ENCODE peak calls at places on chromosomes 2 and 18, in six cellular contexts. B, Z, P, O, H and G are unnamed samples.

GRCh38 chr2:136008205-136008865 is 22.9 kb upstream of the DARS1 start:
- DNase-seq in B (no peak), Z (peak), P (peak), O (no peak), H (peak), G (peak)

GRCh38 chr2:201696151-201696659 is 2.2 kb downstream of the MPP4 start:
- DNase-seq in B (no peak), Z (no peak), P (no peak), O (no peak), H (no peak), G (no peak)

GRCh38 chr18:801137-801536 is 10.9 kb downstream of the YES1 start:
- DNase-seq in B (no peak), Z (no peak), P (no peak), O (no peak), H (no peak), G (no peak)

GRCh38 chr2:157625311-157625710 is 3.4 kb downstream of the ACVR1C start:
- DNase-seq in B (no peak), Z (no peak), P (no peak), O (no peak), H (no peak), G (no peak)

GRCh38 chr2:26161926-26162325 is 11.0 kb upstream of the GAREM2 start:
- DNase-seq in B (no peak), Z (no peak), P (no peak), O (no peak), H (no peak), G (no peak)

GRCh38 chr2:111617299-111617803 is 266.6 kb downstream of the ANAPC1 start:
- DNase-seq in B (peak), Z (no peak), P (no peak), O (no peak), H (no peak), G (no peak)

GRCh38 chr2:127573771-127574170 is 38.3 kb downstream of the MYO7B start:
- DNase-seq in B (no peak), Z (peak), P (no peak), O (no peak), H (peak), G (no peak)

GRCh38 chr2:207720517-207721187 is 9.2 kb downstream of the CCNYL1 start:
- DNase-seq in B (no peak), Z (no peak), P (no peak), O (no peak), H (no peak), G (no peak)

GRCh38 chr2:203240491-203240890 is 1.7 kb downstream of the CYP20A1 start:
- DNase-seq in B (no peak), Z (no peak), P (no peak), O (no peak), H (no peak), G (no peak)

GRCh38 chr2:121897335-121897970 is 142.0 kb downstream of the TSN start:
- DNase-seq in B (peak), Z (no peak), P (no peak), O (no peak), H (no peak), G (no peak)

GRCh38 chr18:37617623-37618022 is 52.0 kb upstream of the CELF4 start:
- DNase-seq in B (no peak), Z (no peak), P (no peak), O (no peak), H (no peak), G (no peak)

GRCh38 chr18:3652380-3653262 is 202.6 kb downstream of the TGIF1 start:
- DNase-seq in B (peak), Z (no peak), P (no peak), O (no peak), H (no peak), G (no peak)

GRCh38 chr2:216188956-216189355 is 79.8 kb downstream of the XRCC5 start:
- DNase-seq in B (no peak), Z (no peak), P (no peak), O (no peak), H (no peak), G (no peak)

GRCh38 chr2:55345064-55345463 is 74.6 kb downstream of the CCDC88A start:
- DNase-seq in B (no peak), Z (no peak), P (no peak), O (no peak), H (no peak), G (no peak)

GRCh38 chr2:43073373-43073772 is 153.0 kb downstream of the ZFP36L2 start:
- DNase-seq in B (no peak), Z (no peak), P (no peak), O (no peak), H (peak), G (no peak)

GRCh38 chr2:239009001-239009961 is 161.4 kb downstream of the TWIST2 start:
- DNase-seq in B (no peak), Z (no peak), P (no peak), O (no peak), H (peak), G (no peak)

GRCh38 chr2:179096090-179096489 is 46.2 kb upstream of the CCDC141 start:
- DNase-seq in B (no peak), Z (no peak), P (no peak), O (no peak), H (no peak), G (no peak)

GRCh38 chr18:58687871-58688308 is 16.6 kb downstream of the MALT1 start:
- DNase-seq in B (no peak), Z (no peak), P (peak), O (no peak), H (no peak), G (peak)

GRCh38 chr2:128602038-128602698 is 283.5 kb upstream of the HS6ST1 start:
- DNase-seq in B (no peak), Z (peak), P (no peak), O (no peak), H (peak), G (no peak)

GRCh38 chr2:239266436-239266770 is 134.4 kb downstream of the HDAC4 start:
- DNase-seq in B (no peak), Z (no peak), P (no peak), O (no peak), H (no peak), G (no peak)

GRCh38 chr18:616380-616995 is 19.7 kb downstream of the CLUL1 start:
- DNase-seq in B (peak), Z (no peak), P (no peak), O (no peak), H (no peak), G (no peak)

GRCh38 chr2:28277466-28277865 is 115.2 kb upstream of the FOSL2 start:
- DNase-seq in B (no peak), Z (no peak), P (no peak), O (no peak), H (no peak), G (no peak)

GRCh38 chr18:23565916-23566547 is 20.3 kb downstream of the NPC1 start:
- DNase-seq in B (no peak), Z (no peak), P (no peak), O (no peak), H (no peak), G (no peak)

GRCh38 chr2:129870646-129871335 is 108.7 kb upstream of the RAB6C start:
- DNase-seq in B (no peak), Z (no peak), P (no peak), O (no peak), H (no peak), G (no peak)

GRCh38 chr2:55842009-55842408 is 81.6 kb downstream of the EFEMP1 start:
- DNase-seq in B (no peak), Z (no peak), P (no peak), O (no peak), H (no peak), G (no peak)

GRCh38 chr2:230244211-230244610 is 18.7 kb downstream of the SP140 start:
- DNase-seq in B (no peak), Z (no peak), P (no peak), O (no peak), H (no peak), G (no peak)

GRCh38 chr18:11118051-11118450 is 31.3 kb downstream of the PIEZO2 start:
- DNase-seq in B (no peak), Z (no peak), P (no peak), O (no peak), H (no peak), G (no peak)

GRCh38 chr2:64859208-64860161 is 129.7 kb upstream of the SLC1A4 start:
- DNase-seq in B (peak), Z (peak), P (no peak), O (peak), H (peak), G (no peak)

GRCh38 chr18:58512161-58512581 is 116.7 kb downstream of the ALPK2 start:
- DNase-seq in B (no peak), Z (no peak), P (no peak), O (no peak), H (no peak), G (no peak)

GRCh38 chr2:112940859-112941258 is 29.9 kb downstream of the IL37 start:
- DNase-seq in B (no peak), Z (no peak), P (no peak), O (no peak), H (no peak), G (no peak)

GRCh38 chr2:36376319-36376765 is 20.8 kb downstream of the CRIM1 start:
- DNase-seq in B (no peak), Z (peak), P (no peak), O (peak), H (peak), G (no peak)

GRCh38 chr2:66539452-66539851 is 104.5 kb downstream of the MEIS1 start:
- DNase-seq in B (no peak), Z (no peak), P (no peak), O (no peak), H (no peak), G (no peak)
- H3K27ac ChIP-seq in B (no peak), Z (no peak), P (no peak), O (no peak), H (no peak), G (no peak)

DNA sequence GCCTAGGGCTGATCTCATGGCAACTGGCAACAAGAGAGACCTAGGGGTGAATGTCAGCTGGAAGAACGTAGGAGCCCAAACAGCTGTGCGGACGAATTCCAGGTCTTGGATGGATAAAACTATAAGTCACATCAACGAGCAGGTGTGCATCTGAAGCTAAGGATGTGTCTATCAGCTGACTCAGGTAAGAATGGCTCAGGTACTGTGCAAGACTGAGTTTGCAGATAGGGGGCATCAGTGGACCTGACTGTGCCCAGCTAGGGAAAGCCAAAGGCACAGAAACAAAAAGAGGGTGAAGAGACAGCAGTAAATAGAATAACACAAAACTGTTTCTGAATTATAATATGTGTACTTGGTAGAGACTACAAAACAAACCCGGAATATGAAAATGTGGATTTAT is 357.3 kb downstream of the ZEB2 start:
- DNase-seq in B (peak), Z (no peak), P (peak), O (peak), H (no peak), G (peak)
- TF ChIP-seq CTCF in B (peak), Z (peak), P (peak), O (peak), H (peak), G (peak)

DNA sequence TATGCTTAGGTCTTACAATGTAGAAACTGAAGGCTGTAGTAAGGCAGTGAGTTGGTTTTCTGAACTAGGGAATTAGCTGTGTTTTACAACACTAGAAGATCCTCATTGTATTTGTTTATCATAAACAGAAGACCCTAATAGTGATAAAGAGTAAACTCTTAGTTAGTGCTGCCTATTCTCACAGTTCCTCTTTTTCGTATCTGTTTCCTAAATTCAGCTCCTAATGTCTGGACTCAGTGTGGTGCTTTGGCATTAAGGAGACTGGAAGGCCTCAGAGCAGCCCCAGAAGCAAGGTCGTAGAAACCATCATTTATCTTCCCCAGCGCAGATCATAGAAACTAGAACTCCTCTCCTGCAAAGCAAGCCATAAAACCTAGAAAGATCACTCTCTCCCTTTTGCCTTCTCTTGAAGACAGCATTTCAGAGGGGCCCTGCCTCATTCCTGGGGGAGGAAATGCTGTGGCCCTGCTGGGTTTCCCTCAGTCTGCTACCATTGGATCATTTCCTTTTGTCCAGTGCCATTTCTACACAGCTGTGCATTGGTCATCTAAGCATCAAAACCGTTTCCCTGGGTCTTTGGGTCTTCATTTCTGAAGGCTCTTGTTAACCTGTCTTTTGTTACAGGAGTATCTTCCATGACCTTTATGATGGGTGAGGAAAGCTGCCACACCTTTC is 4.7 kb downstream of the ACP1 start:
- DNase-seq in B (no peak), Z (no peak), P (no peak), O (no peak), H (no peak), G (no peak)
- H3K27ac ChIP-seq in B (no peak), Z (no peak), P (no peak), O (no peak), H (no peak), G (no peak)

DNA sequence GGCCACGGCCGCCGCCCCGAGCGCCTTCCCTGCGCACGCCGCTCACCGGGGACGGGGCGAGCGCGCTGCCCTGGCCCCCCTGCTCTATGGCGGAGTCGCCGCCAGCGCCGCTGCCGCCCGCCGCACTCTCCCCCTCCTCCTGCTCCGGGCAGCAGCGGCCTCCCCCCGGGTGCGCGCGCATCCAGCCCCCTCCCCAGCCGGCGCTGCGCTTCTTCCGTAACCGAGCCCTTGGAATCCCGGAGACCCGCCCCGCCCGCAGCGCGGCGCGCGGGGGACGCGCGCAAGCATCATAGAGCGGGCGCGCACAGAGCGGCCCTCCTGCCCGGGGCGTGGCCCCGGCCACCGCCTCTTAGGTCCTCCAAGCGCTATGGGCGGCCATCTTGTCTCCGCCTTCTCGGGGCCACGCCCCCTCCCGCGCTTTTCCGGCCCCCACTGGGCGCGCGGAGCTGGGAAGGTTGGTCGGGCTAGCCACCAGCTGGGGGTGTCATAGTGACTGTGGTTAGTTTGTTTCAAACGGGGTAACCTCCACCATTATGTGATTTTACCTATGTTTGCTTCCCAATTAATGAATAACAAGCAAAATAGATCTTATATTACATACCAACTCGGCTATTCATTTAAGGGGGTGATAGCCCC is at the start of gene MBD2:
- DNase-seq in B (peak), Z (peak), P (peak), O (peak), H (peak), G (peak)
- TF ChIP-seq CTCF in B (peak), Z (peak), P (no peak), O (no peak), H (no peak), G (no peak)

GRCh38 chr2:191189112-191189635 is 38.4 kb upstream of the STAT4 start:
- DNase-seq in B (no peak), Z (no peak), P (no peak), O (no peak), H (no peak), G (no peak)
- H3K27ac ChIP-seq in B (no peak), Z (no peak), P (no peak), O (no peak), H (no peak), G (no peak)

DNA sequence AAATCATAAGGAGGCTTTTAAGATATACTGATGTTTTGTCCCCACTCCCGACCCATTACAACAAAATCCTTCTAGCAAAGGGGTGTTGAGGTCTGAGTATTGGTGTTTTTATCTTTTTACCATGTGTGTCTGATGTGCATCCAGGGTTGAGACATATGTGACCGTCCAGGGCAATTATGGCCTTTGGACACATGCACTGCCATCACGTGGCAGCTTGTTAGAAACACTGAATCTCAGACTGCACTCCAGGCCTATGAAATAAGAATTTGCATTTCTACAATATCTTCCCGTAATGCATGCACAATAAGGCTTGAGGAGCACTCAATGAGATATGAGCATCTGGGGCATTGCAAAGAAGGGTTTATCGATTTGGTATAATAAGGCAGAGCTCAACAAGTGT is 235.1 kb upstream of the ZNF804A start:
- DNase-seq in B (peak), Z (no peak), P (no peak), O (no peak), H (no peak), G (no peak)
- TF ChIP-seq CTCF in B (no peak), Z (no peak), P (no peak), O (no peak), H (no peak), G (no peak)